ENCODE peak calls at places on chromosomes 6 and 20, in four cellular contexts. V is PC-3, X is colonic mucosa, K is lower lobe of right lung. Z is an unnamed sample.

GRCh38 chr6:19322691-19323470 is 514.3 kb upstream of the ID4 start:
- DNase-seq in V (peak; percentile 48), X (no peak), K (no peak), Z (no peak)

GRCh38 chr6:7617954-7618764 is 28.2 kb downstream of the SNRNP48 start:
- DNase-seq in V (peak; percentile 83), X (no peak), K (peak; percentile 70), Z (peak; percentile 87)

GRCh38 chr6:7921071-7921470 is 10.5 kb upstream of the TXNDC5 start:
- DNase-seq in V (no peak), X (no peak), K (no peak), Z (no peak)

GRCh38 chr6:29926795-29927427 is 15.4 kb upstream of the HLA-A start:
- DNase-seq in V (no peak), X (peak; percentile 93), K (peak; percentile 91), Z (peak; percentile 85)

GRCh38 chr20:21808863-21809664 is 103.6 kb downstream of the PAX1 start:
- DNase-seq in V (peak; percentile 6), X (peak; percentile 41), K (peak; percentile 70), Z (no peak)

GRCh38 chr20:62662422-62662821 is 20.1 kb downstream of the SLCO4A1 start:
- DNase-seq in V (peak; percentile 38), X (no peak), K (no peak), Z (no peak)

GRCh38 chr6:134014588-134015137 is 37.8 kb downstream of the SLC2A12 start:
- DNase-seq in V (no peak), X (no peak), K (no peak), Z (no peak)

GRCh38 chr6:110232456-110232855 is 52.2 kb downstream of the CDC40 start:
- DNase-seq in V (no peak), X (no peak), K (no peak), Z (no peak)

GRCh38 chr6:1672379-1672778 is 62.7 kb downstream of the FOXC1 start:
- DNase-seq in V (no peak), X (no peak), K (no peak), Z (no peak)
- TF ChIP-seq CTCF in V (no peak), X (no peak), K (no peak), Z (no peak)

DNA sequence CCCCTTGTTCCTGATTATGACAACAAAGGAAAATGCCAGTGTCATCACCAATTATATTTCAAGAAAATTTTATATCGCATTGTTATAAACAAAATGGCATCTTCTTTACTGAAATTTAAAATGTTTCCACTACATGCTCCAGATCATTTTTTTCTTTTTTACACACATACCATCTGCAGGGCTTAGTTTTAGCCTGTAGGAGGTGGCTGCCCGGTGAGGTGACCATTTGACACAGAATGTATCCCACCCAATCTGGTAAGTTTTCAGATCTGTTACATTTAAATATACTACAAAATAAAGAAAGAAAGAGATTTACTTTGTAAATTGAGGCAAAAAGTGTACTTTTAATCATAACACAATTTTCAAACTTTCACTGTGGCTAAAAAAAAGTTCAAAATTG is 81.8 kb downstream of the COL12A1 start:
- DNase-seq in V (no peak), X (no peak), K (no peak), Z (no peak)
- TF ChIP-seq CTCF in V (no peak), X (no peak), K (no peak), Z (no peak)

GRCh38 chr6:116631379-116631990 is 15.2 kb downstream of the RSPH4A start:
- DNase-seq in V (no peak), X (no peak), K (no peak), Z (no peak)

GRCh38 chr6:116629467-116630063 is 13.3 kb downstream of the RSPH4A start:
- DNase-seq in V (no peak), X (no peak), K (no peak), Z (no peak)

GRCh38 chr6:116633685-116634084 is 17.4 kb downstream of the RSPH4A start:
- DNase-seq in V (peak; percentile 30), X (no peak), K (no peak), Z (no peak)
- TF ChIP-seq CTCF in V (peak; percentile 50), X (no peak), K (no peak), Z (no peak)

DNA sequence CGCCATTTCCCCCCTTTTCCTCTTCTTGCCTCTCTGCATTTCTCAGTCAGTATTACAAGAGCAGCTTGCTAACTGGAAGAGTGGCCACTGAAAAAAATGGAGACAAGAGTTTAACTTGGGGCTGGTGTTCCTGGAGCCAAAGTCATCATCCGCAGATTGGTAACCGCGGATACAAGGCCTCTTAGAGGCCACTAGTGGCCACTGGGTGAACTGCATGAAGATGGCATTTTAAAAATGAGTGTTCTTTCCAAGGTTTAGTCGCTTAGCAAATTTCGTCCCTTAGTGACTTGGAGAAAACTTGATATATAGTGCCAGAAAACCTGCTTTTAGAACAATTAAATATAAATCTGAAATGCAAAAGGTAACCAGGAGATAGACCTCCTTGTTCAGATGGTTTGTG is 4.8 kb downstream of the F13A1 start:
- DNase-seq in V (peak; percentile 65), X (peak; percentile 32), K (no peak), Z (no peak)
- TF ChIP-seq CTCF in V (peak; percentile 77), X (peak; percentile 84), K (peak; percentile 84), Z (peak; percentile 86)

GRCh38 chr6:157983439-157984119 is 1.9 kb downstream of the SYNJ2 start:
- DNase-seq in V (no peak), X (no peak), K (no peak), Z (no peak)

GRCh38 chr6:157982297-157982579 is 575 bp downstream of the SYNJ2 start:
- DNase-seq in V (no peak), X (peak; percentile 73), K (no peak), Z (no peak)

GRCh38 chr6:157981395-157982296 is at the start of gene SYNJ2:
- DNase-seq in V (peak; percentile 72), X (peak; percentile 89), K (peak; percentile 80), Z (no peak)

GRCh38 chr6:157984165-157984564 is 2.5 kb downstream of the SYNJ2 start:
- DNase-seq in V (no peak), X (no peak), K (no peak), Z (no peak)

GRCh38 chr6:157982580-157983438 is 1.1 kb downstream of the SYNJ2 start:
- DNase-seq in V (peak; percentile 66), X (peak; percentile 62), K (no peak), Z (no peak)
- TF ChIP-seq CTCF in V (peak; percentile 52), X (peak; percentile 25), K (no peak), Z (no peak)

GRCh38 chr6:108840919-108841318 is 7.3 kb upstream of the ARMC2 start:
- DNase-seq in V (no peak), X (no peak), K (no peak), Z (no peak)

GRCh38 chr6:108837236-108837971 is 10.8 kb upstream of the ARMC2 start:
- DNase-seq in V (peak; percentile 4), X (no peak), K (no peak), Z (no peak)

GRCh38 chr6:108839068-108839467 is 9.2 kb upstream of the ARMC2 start:
- DNase-seq in V (no peak), X (no peak), K (no peak), Z (no peak)

GRCh38 chr6:108836061-108836460 is 12.2 kb upstream of the ARMC2 start:
- DNase-seq in V (no peak), X (no peak), K (no peak), Z (no peak)

DNA sequence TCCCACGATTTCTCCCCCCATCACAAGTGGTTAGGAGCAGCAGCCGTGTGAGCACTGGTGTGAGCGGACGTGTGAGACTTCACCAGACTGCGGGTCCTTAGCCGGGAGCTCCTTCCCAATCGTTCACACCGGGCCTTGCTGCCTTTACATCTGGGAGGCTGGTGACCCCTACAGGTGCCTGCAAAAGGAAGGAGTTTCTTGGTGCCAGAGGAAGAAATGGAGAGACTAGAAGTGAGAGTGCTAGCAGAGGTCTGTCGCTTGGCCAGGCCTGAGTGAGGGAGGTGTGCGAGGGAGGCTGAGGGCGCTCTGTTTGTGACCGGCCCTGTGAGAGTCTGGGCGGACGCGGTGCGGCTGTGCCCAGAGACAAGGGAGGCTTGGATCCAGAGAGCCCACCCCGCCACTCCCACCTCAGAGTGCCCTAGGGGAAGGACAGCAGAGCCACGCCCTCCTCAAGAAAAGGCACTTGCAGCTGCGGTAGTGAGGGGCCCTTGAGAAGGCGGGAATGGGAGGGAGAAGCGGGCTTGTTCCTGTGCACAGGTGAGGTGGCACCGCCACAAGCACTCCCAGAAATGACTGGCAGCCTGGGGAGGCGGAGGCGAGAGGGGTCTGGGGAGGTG is 10.0 kb upstream of the ARMC2 start:
- DNase-seq in V (peak; percentile 14), X (no peak), K (peak; percentile 72), Z (no peak)
- TF ChIP-seq CTCF in V (peak; percentile 45), X (no peak), K (no peak), Z (no peak)

Z was measured in CD14-positive monocyte.